ENCODE peak calls at places on chromosome 12, in four cellular contexts. X, N, P and W are unnamed samples.

GRCh38 chr12:43898474-43898873 is 62.6 kb downstream of the TMEM117 start:
- DNase-seq in X (no peak), N (no peak), P (no peak), W (no peak)

GRCh38 chr12:115155665-115156645 is 472.0 kb upstream of the TBX3 start:
- DNase-seq in X (no peak), N (no peak), P (peak; percentile 13), W (no peak)

GRCh38 chr12:57832966-57833365 is 13.6 kb downstream of the CTDSP2 start:
- DNase-seq in X (no peak), N (no peak), P (no peak), W (no peak)

GRCh38 chr12:65631621-65632111 is 192.6 kb upstream of the HMGA2 start:
- DNase-seq in X (no peak), N (peak; percentile 15), P (peak; percentile 58), W (no peak)

GRCh38 chr12:89126712-89127111 is 225.6 kb downstream of the DUSP6 start:
- DNase-seq in X (no peak), N (no peak), P (no peak), W (no peak)

GRCh38 chr12:12018454-12018853 is 52.3 kb upstream of the BCL2L14 start:
- DNase-seq in X (no peak), N (peak; percentile 21), P (no peak), W (no peak)

GRCh38 chr12:121255433-121255832 is 41.1 kb downstream of the CAMKK2 start:
- DNase-seq in X (no peak), N (no peak), P (no peak), W (no peak)

GRCh38 chr12:52347546-52348510 is 19.5 kb downstream of the KRT85 start:
- DNase-seq in X (no peak), N (no peak), P (no peak), W (no peak)

GRCh38 chr12:65229441-65229840 is 49.0 kb upstream of the MSRB3 start:
- DNase-seq in X (no peak), N (no peak), P (no peak), W (no peak)

GRCh38 chr12:130549361-130549760 is 166.7 kb downstream of the RIMBP2 start:
- DNase-seq in X (no peak), N (no peak), P (no peak), W (no peak)

GRCh38 chr12:125742413-125742812 is 677.2 kb downstream of the AACS start:
- DNase-seq in X (no peak), N (no peak), P (no peak), W (no peak)

GRCh38 chr12:48994224-48995060 is 4.7 kb downstream of the DDN start:
- DNase-seq in X (no peak), N (no peak), P (no peak), W (no peak)

GRCh38 chr12:124636138-124636968 is 68.9 kb upstream of the NCOR2 start:
- DNase-seq in X (peak; percentile 69), N (no peak), P (no peak), W (peak; percentile 94)

GRCh38 chr12:2011641-2012607 is 7.7 kb upstream of the DCP1B start:
- DNase-seq in X (no peak), N (no peak), P (no peak), W (no peak)

GRCh38 chr12:34347367-34347766 is 325.1 kb downstream of the ALG10 start:
- DNase-seq in X (no peak), N (no peak), P (peak; percentile 56), W (no peak)

GRCh38 chr12:116990971-116991966 is 80.5 kb downstream of the FBXW8 start:
- DNase-seq in X (no peak), N (no peak), P (no peak), W (no peak)

GRCh38 chr12:120854804-120855203 is 49.4 kb downstream of the SPPL3 start:
- DNase-seq in X (no peak), N (no peak), P (no peak), W (no peak)

GRCh38 chr12:104498211-104498801 is 41.6 kb downstream of the CHST11 start:
- DNase-seq in X (no peak), N (no peak), P (no peak), W (no peak)

GRCh38 chr12:113398346-113399290 is 5.1 kb downstream of the SDS start:
- DNase-seq in X (no peak), N (no peak), P (no peak), W (no peak)

GRCh38 chr12:94644141-94644575 is 6.2 kb downstream of the TMCC3 start:
- DNase-seq in X (peak; percentile 21), N (peak; percentile 15), P (no peak), W (no peak)

DNA sequence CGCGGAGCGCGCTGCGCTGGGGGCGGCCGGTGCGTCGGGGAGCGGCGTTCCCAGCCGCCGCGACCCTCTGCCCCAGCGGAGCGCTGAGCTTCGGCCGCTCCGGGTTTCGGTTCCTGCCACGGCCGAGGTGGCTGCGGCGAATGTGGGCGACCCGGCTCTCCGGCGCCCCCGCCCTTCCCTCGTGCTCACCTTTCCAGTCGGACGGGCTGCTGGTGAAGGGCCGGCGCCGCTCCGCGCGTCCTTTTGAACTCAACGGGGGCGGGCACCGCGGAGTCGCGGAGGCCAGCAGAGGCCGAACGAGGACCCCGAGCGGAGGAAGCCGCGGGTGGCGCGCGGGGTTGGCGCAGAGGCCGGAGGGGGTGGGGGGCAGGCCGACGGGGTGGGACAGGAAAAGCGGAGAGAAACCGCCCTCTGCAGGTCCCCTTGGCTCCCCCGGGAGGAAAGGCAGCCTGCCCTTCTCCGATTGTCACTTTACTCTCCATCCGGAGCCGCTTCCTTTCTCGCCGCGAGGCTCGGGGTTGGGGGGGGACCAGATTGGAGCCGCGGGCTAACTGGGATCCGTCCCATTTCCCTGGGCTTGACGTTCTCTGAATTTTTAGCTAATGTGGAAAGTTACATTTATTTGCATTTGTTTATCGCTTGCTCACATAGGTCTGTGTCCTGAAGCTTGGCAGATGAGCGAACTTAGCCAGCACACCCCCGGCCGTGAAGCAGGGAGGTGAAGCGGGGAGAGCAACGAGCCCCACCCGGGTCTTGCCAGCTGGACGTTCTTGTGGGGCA is at the start of gene SMAGP:
- DNase-seq in X (peak; percentile 89), N (peak; percentile 72), P (peak; percentile 61), W (peak; percentile 41)
- TF ChIP-seq POLR2A in X (peak; percentile 73), N (no peak), P (peak; percentile 6), W (no peak)

GRCh38 chr12:9064815-9065606 is 50.7 kb downstream of the A2M start:
- DNase-seq in X (peak; percentile 87), N (peak; percentile 81), P (peak; percentile 60), W (no peak)
- TF ChIP-seq POLR2A in X (peak; percentile 83), N (no peak), P (peak; percentile 67), W (no peak)

DNA sequence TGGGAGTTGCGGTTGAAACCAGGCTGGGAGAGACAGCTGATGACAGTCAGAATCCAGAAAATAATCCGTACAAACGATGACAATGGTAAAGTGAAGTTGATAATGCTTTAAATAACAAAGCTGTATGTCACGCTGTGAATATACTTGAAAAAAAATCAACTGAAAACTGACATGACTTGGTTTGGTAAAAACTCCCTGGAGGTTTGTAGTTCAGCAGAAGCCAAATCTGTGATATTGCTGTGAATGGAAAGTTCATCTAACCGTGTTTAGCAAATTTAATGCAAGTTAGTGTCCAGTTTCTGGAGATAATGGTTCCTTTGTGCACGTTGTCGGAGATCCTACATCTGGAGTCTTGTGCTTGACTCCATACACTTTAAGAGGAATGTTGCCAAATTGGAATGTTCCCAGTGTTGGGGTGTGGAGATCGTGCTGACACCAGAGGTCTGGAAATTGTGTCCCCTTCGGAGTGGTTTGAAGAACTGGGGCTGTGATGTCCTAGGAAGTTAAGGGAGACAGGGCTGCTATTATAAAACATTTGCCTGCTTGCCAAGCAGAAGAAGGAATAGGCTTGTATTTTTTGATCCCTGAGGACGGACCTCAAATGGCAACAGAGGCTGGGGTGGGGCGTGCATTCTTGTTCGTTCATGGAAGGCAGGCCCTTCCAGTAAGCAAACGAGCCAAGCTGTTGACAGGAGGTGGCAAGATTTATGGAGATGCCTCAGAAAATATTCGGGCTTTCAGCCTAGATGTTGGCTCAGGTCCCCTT is 30.6 kb downstream of the PPFIBP1 start:
- DNase-seq in X (peak; percentile 14), N (peak; percentile 71), P (no peak), W (no peak)
- TF ChIP-seq POLR2A in X (no peak), N (no peak), P (no peak), W (no peak)

GRCh38 chr12:118357327-118358007 is 15.2 kb downstream of the TAOK3 start:
- DNase-seq in X (peak; percentile 52), N (peak; percentile 66), P (peak; percentile 56), W (peak; percentile 94)
- TF ChIP-seq POLR2A in X (no peak), N (no peak), P (no peak), W (no peak)

DNA sequence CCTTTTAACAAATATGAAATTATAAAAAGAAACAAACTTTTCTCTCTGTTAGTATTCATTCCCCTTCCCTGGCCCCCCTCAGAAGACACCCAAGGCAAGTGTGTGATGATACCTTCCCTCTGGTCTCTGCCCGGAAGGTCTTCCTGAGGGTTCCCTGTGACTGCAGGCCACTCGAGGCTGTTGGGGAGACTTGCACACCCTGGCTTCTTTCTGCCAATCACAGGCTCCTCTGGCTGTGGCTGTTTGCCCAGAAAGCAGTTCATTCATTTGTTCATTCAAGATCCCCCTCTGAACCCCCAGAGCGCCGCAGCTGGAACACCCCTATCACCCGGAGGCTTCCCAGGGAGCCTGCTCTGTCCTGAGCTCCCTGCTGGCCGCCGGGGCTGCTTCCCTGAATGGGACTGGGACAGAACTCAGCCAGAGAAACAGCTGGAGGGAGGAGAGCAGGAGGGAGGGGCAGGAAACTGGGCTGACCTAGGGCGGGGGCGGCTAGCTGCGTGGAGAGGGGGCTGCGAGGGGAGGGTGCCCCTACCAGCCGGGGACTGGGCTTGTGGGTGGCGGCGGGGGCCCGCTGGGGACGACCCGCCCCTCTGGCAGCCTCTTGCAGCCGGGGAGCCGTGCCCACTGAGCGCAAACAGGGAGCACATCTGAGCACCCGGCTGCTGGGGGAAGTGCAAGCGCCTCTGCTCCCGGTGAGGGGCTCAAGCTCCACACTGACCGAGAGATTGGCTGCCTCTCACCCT is at the start of gene CMKLR1:
- DNase-seq in X (peak; percentile 32), N (peak; percentile 71), P (no peak), W (peak; percentile 49)
- TF ChIP-seq POLR2A in X (peak; percentile 32), N (no peak), P (no peak), W (no peak)

GRCh38 chr12:119419371-119419770 is 84.8 kb downstream of the CCDC60 start:
- DNase-seq in X (no peak), N (no peak), P (no peak), W (no peak)

GRCh38 chr12:119417440-119417839 is 82.9 kb downstream of the CCDC60 start:
- DNase-seq in X (no peak), N (no peak), P (no peak), W (no peak)

GRCh38 chr12:119425623-119426022 is 91.1 kb downstream of the CCDC60 start:
- DNase-seq in X (no peak), N (no peak), P (no peak), W (no peak)

DNA sequence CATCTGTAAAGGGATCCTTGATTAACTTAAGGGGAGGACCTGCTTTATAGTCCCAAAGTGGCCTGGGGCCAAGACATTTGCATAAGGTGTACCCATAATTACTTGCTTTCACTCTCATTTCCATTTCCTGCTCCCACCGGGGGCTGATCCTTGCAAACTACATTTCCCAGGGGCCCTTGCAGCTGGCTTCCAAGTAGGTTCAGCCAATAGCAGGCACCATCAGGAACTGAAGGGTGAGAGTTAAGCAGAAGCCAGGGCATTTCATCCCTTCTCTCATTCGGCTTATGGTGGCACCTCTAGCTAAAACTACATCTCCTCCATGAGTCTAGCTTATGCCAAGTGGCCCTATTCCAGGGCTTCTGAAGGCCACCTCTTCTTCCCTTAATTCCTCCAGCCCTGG is 88.8 kb downstream of the CCDC60 start:
- DNase-seq in X (no peak), N (no peak), P (no peak), W (no peak)
- TF ChIP-seq POLR2A in X (no peak), N (no peak), P (no peak), W (no peak)